ENCODE peak calls at places on chromosomes 12 and 14, in five cellular contexts. One of them, this sample, is unnamed.

GRCh38 chr14:74302160-74302628 is 540 bp downstream of the ABCD4 start:
- DNase-seq in GM04503: no peak
- DNase-seq in WTC11: no peak
- DNase-seq in dorsolateral prefrontal cortex: no peak
- DNase-seq in GF-D8: peak
- DNase-seq in this sample: peak

GRCh38 chr14:91299483-91300115 is 55.1 kb upstream of the GPR68 start:
- DNase-seq in GM04503: no peak
- DNase-seq in WTC11: no peak
- DNase-seq in dorsolateral prefrontal cortex: no peak
- DNase-seq in GF-D8: no peak
- DNase-seq in this sample: no peak

GRCh38 chr12:64450711-64451486 is 1.0 kb upstream of the TBK1 start:
- DNase-seq in GM04503: no peak
- DNase-seq in WTC11: no peak
- DNase-seq in dorsolateral prefrontal cortex: no peak
- DNase-seq in GF-D8: peak
- DNase-seq in this sample: no peak

GRCh38 chr12:92676710-92677109 is 26.1 kb upstream of the PLEKHG7 start:
- DNase-seq in GM04503: no peak
- DNase-seq in WTC11: no peak
- DNase-seq in dorsolateral prefrontal cortex: no peak
- DNase-seq in GF-D8: no peak
- DNase-seq in this sample: no peak

GRCh38 chr12:33111850-33112249 is 215.3 kb upstream of the PKP2 start:
- DNase-seq in GM04503: no peak
- DNase-seq in WTC11: peak
- DNase-seq in dorsolateral prefrontal cortex: no peak
- DNase-seq in GF-D8: no peak
- DNase-seq in this sample: no peak

GRCh38 chr12:30613119-30613830 is 82.4 kb downstream of the IPO8 start:
- DNase-seq in GM04503: no peak
- DNase-seq in WTC11: no peak
- DNase-seq in dorsolateral prefrontal cortex: no peak
- DNase-seq in GF-D8: no peak
- DNase-seq in this sample: no peak

GRCh38 chr14:36556811-36557433 is 25.5 kb downstream of the NKX2-8 start:
- DNase-seq in GM04503: no peak
- DNase-seq in WTC11: peak
- DNase-seq in dorsolateral prefrontal cortex: no peak
- DNase-seq in GF-D8: no peak
- DNase-seq in this sample: peak

GRCh38 chr12:54680374-54680773 is 32.2 kb upstream of the DCD start:
- DNase-seq in GM04503: no peak
- DNase-seq in WTC11: peak
- DNase-seq in dorsolateral prefrontal cortex: no peak
- DNase-seq in GF-D8: no peak
- DNase-seq in this sample: no peak

GRCh38 chr14:92093320-92093719 is 13.1 kb downstream of the ATXN3 start:
- DNase-seq in GM04503: no peak
- DNase-seq in WTC11: no peak
- DNase-seq in dorsolateral prefrontal cortex: no peak
- DNase-seq in GF-D8: no peak
- DNase-seq in this sample: no peak

GRCh38 chr14:100239200-100239839 is 376 bp downstream of the YY1 start:
- DNase-seq in GM04503: no peak
- DNase-seq in WTC11: no peak
- DNase-seq in dorsolateral prefrontal cortex: no peak
- DNase-seq in GF-D8: no peak
- DNase-seq in this sample: no peak

GRCh38 chr12:82596484-82596883 is 90.2 kb upstream of the TMTC2 start:
- DNase-seq in GM04503: no peak
- DNase-seq in WTC11: no peak
- DNase-seq in dorsolateral prefrontal cortex: no peak
- DNase-seq in GF-D8: no peak
- DNase-seq in this sample: no peak

GRCh38 chr12:122996188-122996601 is 15.7 kb downstream of the ARL6IP4 start:
- DNase-seq in GM04503: no peak
- DNase-seq in WTC11: no peak
- DNase-seq in dorsolateral prefrontal cortex: no peak
- DNase-seq in GF-D8: no peak
- DNase-seq in this sample: no peak

GRCh38 chr14:59481407-59482119 is 2.6 kb downstream of the L3HYPDH start:
- DNase-seq in GM04503: peak
- DNase-seq in WTC11: no peak
- DNase-seq in dorsolateral prefrontal cortex: no peak
- DNase-seq in GF-D8: no peak
- DNase-seq in this sample: no peak

GRCh38 chr12:108265505-108265904 is 73.6 kb downstream of the CMKLR1 start:
- DNase-seq in GM04503: no peak
- DNase-seq in WTC11: no peak
- DNase-seq in dorsolateral prefrontal cortex: no peak
- DNase-seq in GF-D8: no peak
- DNase-seq in this sample: no peak

GRCh38 chr14:96245710-96246534 is 10.1 kb upstream of the BDKRB1 start:
- DNase-seq in GM04503: no peak
- DNase-seq in WTC11: no peak
- DNase-seq in dorsolateral prefrontal cortex: no peak
- DNase-seq in GF-D8: no peak
- DNase-seq in this sample: no peak

GRCh38 chr12:100185361-100185894 is 15.2 kb upstream of the ACTR6 start:
- DNase-seq in GM04503: no peak
- DNase-seq in WTC11: no peak
- DNase-seq in dorsolateral prefrontal cortex: no peak
- DNase-seq in GF-D8: no peak
- DNase-seq in this sample: peak

GRCh38 chr14:74085828-74086227 is 1.1 kb downstream of the LIN52 start:
- DNase-seq in GM04503: no peak
- DNase-seq in WTC11: no peak
- DNase-seq in dorsolateral prefrontal cortex: no peak
- DNase-seq in GF-D8: no peak
- DNase-seq in this sample: no peak

GRCh38 chr12:104955703-104956102 is 2.4 kb downstream of the SLC41A2 start:
- DNase-seq in GM04503: no peak
- DNase-seq in WTC11: no peak
- DNase-seq in dorsolateral prefrontal cortex: no peak
- DNase-seq in GF-D8: no peak
- DNase-seq in this sample: no peak

GRCh38 chr14:80055912-80056801 is 155.1 kb downstream of the DIO2 start:
- DNase-seq in GM04503: no peak
- DNase-seq in WTC11: peak
- DNase-seq in dorsolateral prefrontal cortex: peak
- DNase-seq in GF-D8: no peak
- DNase-seq in this sample: peak

GRCh38 chr12:118292836-118293235 is 79.9 kb downstream of the TAOK3 start:
- DNase-seq in GM04503: no peak
- DNase-seq in WTC11: no peak
- DNase-seq in dorsolateral prefrontal cortex: no peak
- DNase-seq in GF-D8: no peak
- DNase-seq in this sample: no peak

GRCh38 chr12:129106772-129107171 is 253.5 kb downstream of the GLT1D1 start:
- DNase-seq in GM04503: no peak
- DNase-seq in WTC11: no peak
- DNase-seq in dorsolateral prefrontal cortex: no peak
- DNase-seq in GF-D8: no peak
- DNase-seq in this sample: no peak

GRCh38 chr14:69005432-69006148 is 26.5 kb upstream of the ACTN1 start:
- DNase-seq in GM04503: peak
- DNase-seq in WTC11: no peak
- DNase-seq in dorsolateral prefrontal cortex: peak
- DNase-seq in GF-D8: no peak
- DNase-seq in this sample: no peak

GRCh38 chr14:62409909-62410308 is 635.3 kb downstream of the KCNH5 start:
- DNase-seq in GM04503: peak
- DNase-seq in WTC11: no peak
- DNase-seq in dorsolateral prefrontal cortex: no peak
- DNase-seq in GF-D8: no peak
- DNase-seq in this sample: no peak